ENCODE peak calls at places on chromosomes 13 and 19, in seven cellular contexts. One of them, this sample, is unnamed.

GRCh38 chr13:20609145-20609544 is 42.2 kb downstream of the IFT88 start:
- DNase-seq in HCT116: no peak
- DNase-seq in K562: no peak
- DNase-seq in H1: no peak
- DNase-seq in HepG2: no peak
- DNase-seq in SK-N-SH: no peak
- DNase-seq in GM12878: no peak
- DNase-seq in this sample: no peak

GRCh38 chr19:39438270-39438934 is 2.7 kb upstream of the RPS16 start:
- DNase-seq in HCT116: no peak
- DNase-seq in K562: no peak
- DNase-seq in H1: no peak
- DNase-seq in HepG2: peak; percentile 50
- DNase-seq in SK-N-SH: no peak
- DNase-seq in GM12878: no peak
- DNase-seq in this sample: no peak

GRCh38 chr19:14408641-14409120 is 10.5 kb downstream of the DDX39A start:
- DNase-seq in HCT116: no peak
- DNase-seq in K562: no peak
- DNase-seq in H1: no peak
- DNase-seq in HepG2: no peak
- DNase-seq in SK-N-SH: no peak
- DNase-seq in GM12878: no peak
- DNase-seq in this sample: no peak

GRCh38 chr13:30916991-30917390 is 10.9 kb downstream of the MEDAG start:
- DNase-seq in HCT116: no peak
- DNase-seq in K562: no peak
- DNase-seq in H1: no peak
- DNase-seq in HepG2: no peak
- DNase-seq in SK-N-SH: no peak
- DNase-seq in GM12878: no peak
- DNase-seq in this sample: no peak

GRCh38 chr13:45337395-45337794 is 3.6 kb downstream of the TPT1 start:
- DNase-seq in HCT116: no peak
- DNase-seq in K562: no peak
- DNase-seq in H1: no peak
- DNase-seq in HepG2: no peak
- DNase-seq in SK-N-SH: no peak
- DNase-seq in GM12878: no peak
- DNase-seq in this sample: no peak

GRCh38 chr13:106625578-106625977 is 57.6 kb upstream of the ARGLU1 start:
- DNase-seq in HCT116: no peak
- DNase-seq in K562: no peak
- DNase-seq in H1: no peak
- DNase-seq in HepG2: no peak
- DNase-seq in SK-N-SH: no peak
- DNase-seq in GM12878: no peak
- DNase-seq in this sample: no peak

GRCh38 chr13:33764716-33765115 is 53.2 kb upstream of the RFC3 start:
- DNase-seq in HCT116: no peak
- DNase-seq in K562: no peak
- DNase-seq in H1: no peak
- DNase-seq in HepG2: no peak
- DNase-seq in SK-N-SH: no peak
- DNase-seq in GM12878: no peak
- DNase-seq in this sample: no peak

GRCh38 chr13:84574851-84575250 is 692.6 kb upstream of the SLITRK1 start:
- DNase-seq in HCT116: no peak
- DNase-seq in K562: no peak
- DNase-seq in H1: no peak
- DNase-seq in HepG2: no peak
- DNase-seq in SK-N-SH: peak; percentile 2
- DNase-seq in GM12878: no peak
- DNase-seq in this sample: no peak

GRCh38 chr13:97723655-97724054 is 229.8 kb upstream of the IPO5 start:
- DNase-seq in HCT116: no peak
- DNase-seq in K562: no peak
- DNase-seq in H1: no peak
- DNase-seq in HepG2: no peak
- DNase-seq in SK-N-SH: no peak
- DNase-seq in GM12878: no peak
- DNase-seq in this sample: no peak

GRCh38 chr13:114148521-114148855 is 16.1 kb upstream of the RASA3 start:
- DNase-seq in HCT116: no peak
- DNase-seq in K562: no peak
- DNase-seq in H1: no peak
- DNase-seq in HepG2: no peak
- DNase-seq in SK-N-SH: peak; percentile 16
- DNase-seq in GM12878: peak; percentile 74
- DNase-seq in this sample: no peak

GRCh38 chr13:19838726-19839342 is 24.6 kb downstream of the ZMYM5 start:
- DNase-seq in HCT116: no peak
- DNase-seq in K562: no peak
- DNase-seq in H1: no peak
- DNase-seq in HepG2: no peak
- DNase-seq in SK-N-SH: no peak
- DNase-seq in GM12878: no peak
- DNase-seq in this sample: no peak

GRCh38 chr19:55641376-55642152 is 762 bp downstream of the ZNF580 start:
- DNase-seq in HCT116: no peak
- DNase-seq in K562: no peak
- DNase-seq in H1: no peak
- DNase-seq in HepG2: no peak
- DNase-seq in SK-N-SH: peak; percentile 45
- DNase-seq in GM12878: no peak
- DNase-seq in this sample: no peak

GRCh38 chr13:97242755-97243497 is 20.8 kb downstream of the MBNL2 start:
- DNase-seq in HCT116: no peak
- DNase-seq in K562: no peak
- DNase-seq in H1: no peak
- DNase-seq in HepG2: no peak
- DNase-seq in SK-N-SH: no peak
- DNase-seq in GM12878: no peak
- DNase-seq in this sample: no peak

GRCh38 chr13:36356058-36356457 is 9.9 kb upstream of the SPART start:
- DNase-seq in HCT116: no peak
- DNase-seq in K562: no peak
- DNase-seq in H1: no peak
- DNase-seq in HepG2: peak; percentile 21
- DNase-seq in SK-N-SH: no peak
- DNase-seq in GM12878: no peak
- DNase-seq in this sample: no peak

GRCh38 chr13:26480246-26480855 is 77.1 kb upstream of the WASF3 start:
- DNase-seq in HCT116: no peak
- DNase-seq in K562: no peak
- DNase-seq in H1: no peak
- DNase-seq in HepG2: no peak
- DNase-seq in SK-N-SH: no peak
- DNase-seq in GM12878: no peak
- DNase-seq in this sample: no peak

GRCh38 chr19:19470579-19470978 is 44.8 kb downstream of the TSSK6 start:
- DNase-seq in HCT116: no peak
- DNase-seq in K562: no peak
- DNase-seq in H1: no peak
- DNase-seq in HepG2: no peak
- DNase-seq in SK-N-SH: no peak
- DNase-seq in GM12878: no peak
- DNase-seq in this sample: no peak

GRCh38 chr19:12899891-12900518 is 9.0 kb downstream of the GCDH start:
- DNase-seq in HCT116: no peak
- DNase-seq in K562: no peak
- DNase-seq in H1: no peak
- DNase-seq in HepG2: no peak
- DNase-seq in SK-N-SH: no peak
- DNase-seq in GM12878: peak; percentile 61
- DNase-seq in this sample: no peak

GRCh38 chr19:18948075-18948975 is 7.3 kb upstream of the HOMER3 start:
- DNase-seq in HCT116: no peak
- DNase-seq in K562: no peak
- DNase-seq in H1: no peak
- DNase-seq in HepG2: no peak
- DNase-seq in SK-N-SH: no peak
- DNase-seq in GM12878: no peak
- DNase-seq in this sample: no peak

GRCh38 chr19:31312004-31312403 is 37.2 kb downstream of the TSHZ3 start:
- DNase-seq in HCT116: no peak
- DNase-seq in K562: peak; percentile 9
- DNase-seq in H1: no peak
- DNase-seq in HepG2: no peak
- DNase-seq in SK-N-SH: no peak
- DNase-seq in GM12878: no peak
- DNase-seq in this sample: no peak

GRCh38 chr13:42702726-42703125 is 78.7 kb upstream of the FAM216B start:
- DNase-seq in HCT116: no peak
- DNase-seq in K562: no peak
- DNase-seq in H1: no peak
- DNase-seq in HepG2: no peak
- DNase-seq in SK-N-SH: no peak
- DNase-seq in GM12878: no peak
- DNase-seq in this sample: no peak

GRCh38 chr19:49067554-49067953 is 2.9 kb upstream of the NTF4 start:
- DNase-seq in HCT116: no peak
- DNase-seq in K562: no peak
- DNase-seq in H1: no peak
- DNase-seq in HepG2: no peak
- DNase-seq in SK-N-SH: no peak
- DNase-seq in GM12878: no peak
- DNase-seq in this sample: no peak

GRCh38 chr19:54074851-54075250 is 6.3 kb downstream of the TARM1 start:
- DNase-seq in HCT116: no peak
- DNase-seq in K562: no peak
- DNase-seq in H1: no peak
- DNase-seq in HepG2: no peak
- DNase-seq in SK-N-SH: no peak
- DNase-seq in GM12878: no peak
- DNase-seq in this sample: no peak

GRCh38 chr13:51523082-51523518 is 61.2 kb upstream of the WDFY2 start:
- DNase-seq in HCT116: no peak
- DNase-seq in K562: no peak
- DNase-seq in H1: no peak
- DNase-seq in HepG2: peak; percentile 53
- DNase-seq in SK-N-SH: peak; percentile 45
- DNase-seq in GM12878: no peak
- DNase-seq in this sample: no peak

GRCh38 chr19:50638576-50638975 is 1.1 kb downstream of the SYT3 start:
- DNase-seq in HCT116: no peak
- DNase-seq in K562: no peak
- DNase-seq in H1: no peak
- DNase-seq in HepG2: no peak
- DNase-seq in SK-N-SH: no peak
- DNase-seq in GM12878: no peak
- DNase-seq in this sample: no peak
- H3K4me3 ChIP-seq in HCT116: no peak overlapping the region
- H3K4me3 ChIP-seq in K562: no peak overlapping the region
- H3K4me3 ChIP-seq in H1: peak overlapping the region; percentile 74
- H3K4me3 ChIP-seq in HepG2: no peak overlapping the region
- H3K4me3 ChIP-seq in SK-N-SH: peak overlapping the region; percentile 83
- H3K4me3 ChIP-seq in GM12878: no peak overlapping the region
- H3K4me3 ChIP-seq in this sample: peak overlapping the region; percentile 75

DNA sequence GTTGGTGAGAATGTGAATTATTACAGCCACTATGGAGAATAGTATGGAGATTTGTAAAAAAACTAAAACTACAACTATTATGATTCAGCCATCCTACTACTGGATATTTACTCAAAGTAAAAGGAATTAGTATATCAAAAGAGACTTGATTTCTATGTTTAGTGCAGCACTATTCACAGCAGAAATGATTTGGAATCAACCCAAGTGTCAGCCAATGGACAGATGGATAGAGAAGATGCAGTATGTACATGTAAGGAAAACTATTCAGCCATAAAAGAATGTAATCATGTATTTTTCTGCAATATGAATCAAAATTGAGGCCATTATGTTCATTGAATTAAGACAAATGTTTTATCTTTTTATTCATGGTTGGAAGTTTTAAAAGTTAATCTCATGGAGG is 1705.5 kb downstream of the SLITRK1 start:
- DNase-seq in HCT116: no peak
- DNase-seq in K562: no peak
- DNase-seq in H1: no peak
- DNase-seq in HepG2: no peak
- DNase-seq in SK-N-SH: no peak
- DNase-seq in GM12878: no peak
- DNase-seq in this sample: no peak
- TF ChIP-seq YY1 in HCT116: no peak
- TF ChIP-seq YY1 in K562: no peak
- TF ChIP-seq YY1 in H1: no peak
- TF ChIP-seq YY1 in HepG2: no peak
- TF ChIP-seq YY1 in SK-N-SH: no peak
- TF ChIP-seq YY1 in GM12878: no peak
- TF ChIP-seq YY1 in this sample: no peak

GRCh38 chr13:111183087-111183645 is 68.1 kb downstream of the ARHGEF7 start:
- DNase-seq in HCT116: no peak
- DNase-seq in K562: no peak
- DNase-seq in H1: no peak
- DNase-seq in HepG2: no peak
- DNase-seq in SK-N-SH: no peak
- DNase-seq in GM12878: no peak
- DNase-seq in this sample: no peak

GRCh38 chr13:111187879-111188643 is 73.0 kb downstream of the ARHGEF7 start:
- DNase-seq in HCT116: no peak
- DNase-seq in K562: no peak
- DNase-seq in H1: no peak
- DNase-seq in HepG2: no peak
- DNase-seq in SK-N-SH: no peak
- DNase-seq in GM12878: no peak
- DNase-seq in this sample: no peak

GRCh38 chr13:111183959-111184684 is 69.0 kb downstream of the ARHGEF7 start:
- DNase-seq in HCT116: no peak
- DNase-seq in K562: no peak
- DNase-seq in H1: no peak
- DNase-seq in HepG2: no peak
- DNase-seq in SK-N-SH: no peak
- DNase-seq in GM12878: no peak
- DNase-seq in this sample: no peak

GRCh38 chr13:111184685-111185401 is 69.7 kb downstream of the ARHGEF7 start:
- DNase-seq in HCT116: no peak
- DNase-seq in K562: no peak
- DNase-seq in H1: no peak
- DNase-seq in HepG2: no peak
- DNase-seq in SK-N-SH: no peak
- DNase-seq in GM12878: peak; percentile 93
- DNase-seq in this sample: no peak

GRCh38 chr13:111186305-111186930 is 71.3 kb downstream of the ARHGEF7 start:
- DNase-seq in HCT116: no peak
- DNase-seq in K562: no peak
- DNase-seq in H1: no peak
- DNase-seq in HepG2: no peak
- DNase-seq in SK-N-SH: no peak
- DNase-seq in GM12878: no peak
- DNase-seq in this sample: no peak
- H3K4me3 ChIP-seq in HCT116: no peak overlapping the region
- H3K4me3 ChIP-seq in K562: no peak overlapping the region
- H3K4me3 ChIP-seq in H1: no peak overlapping the region
- H3K4me3 ChIP-seq in HepG2: no peak overlapping the region
- H3K4me3 ChIP-seq in SK-N-SH: no peak overlapping the region
- H3K4me3 ChIP-seq in GM12878: peak overlapping the region; percentile 67
- H3K4me3 ChIP-seq in this sample: no peak overlapping the region

DNA sequence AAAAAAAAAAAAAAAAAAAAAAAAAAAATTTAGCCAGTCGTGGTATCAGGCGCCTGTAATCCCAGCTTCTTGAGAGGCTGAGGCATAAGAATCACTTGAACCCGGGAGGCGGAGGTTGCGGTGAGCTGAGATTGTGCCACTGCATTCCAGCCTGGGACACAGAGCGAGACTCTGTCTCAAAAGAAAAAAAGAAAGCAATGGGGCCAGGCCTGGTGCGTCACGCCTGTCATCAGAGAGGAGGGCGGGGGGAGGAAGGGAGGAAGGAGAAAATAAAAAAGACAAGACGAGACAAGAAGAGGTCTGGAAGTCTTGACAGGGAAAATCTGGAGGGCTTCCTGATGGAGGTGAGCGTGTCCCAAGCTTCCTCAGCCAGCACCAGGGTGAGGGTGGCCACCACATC is 54.9 kb upstream of the PTPRS start:
- DNase-seq in HCT116: no peak
- DNase-seq in K562: no peak
- DNase-seq in H1: no peak
- DNase-seq in HepG2: no peak
- DNase-seq in SK-N-SH: no peak
- DNase-seq in GM12878: no peak
- DNase-seq in this sample: no peak
- TF ChIP-seq YY1 in HCT116: no peak
- TF ChIP-seq YY1 in K562: no peak
- TF ChIP-seq YY1 in H1: no peak
- TF ChIP-seq YY1 in HepG2: no peak
- TF ChIP-seq YY1 in SK-N-SH: no peak
- TF ChIP-seq YY1 in GM12878: no peak
- TF ChIP-seq YY1 in this sample: no peak

This sample was measured in NT2/D1.